ENCODE peak calls at places on chromosomes 5 and 9, in four cellular contexts. V is ELR; H is tibial nerve; D is activated CD4-positive, alpha-beta T cell treated with anti-CD3 and anti-CD28 coated beads, Interleukin-2, amount 10 ng/mL, durations not matched to agents 7 days and 5 days. R is an unnamed sample.

GRCh38 chr9:134171316-134172197 is 7.2 kb upstream of the RNU6ATAC start:
- DNase-seq in V (peak), H (peak), D (no peak), R (no peak)

GRCh38 chr5:153147891-153148623 is 342.4 kb upstream of the GRIA1 start:
- DNase-seq in V (peak), H (no peak), D (no peak), R (peak)

GRCh38 chr5:8061140-8061469 is 192.2 kb downstream of the MTRR start:
- DNase-seq in V (no peak), H (no peak), D (no peak), R (no peak)

GRCh38 chr5:33649801-33650482 is 209.2 kb downstream of the TARS1 start:
- DNase-seq in V (peak), H (no peak), D (no peak), R (no peak)

GRCh38 chr5:80655231-80655784 is 525 bp upstream of the DHFR start:
- DNase-seq in V (peak), H (no peak), D (no peak), R (no peak)

GRCh38 chr9:126398403-126399058 is 71.9 kb downstream of the MVB12B start:
- DNase-seq in V (peak), H (peak), D (peak), R (peak)

GRCh38 chr9:18985464-18985951 is 47.5 kb downstream of the SAXO1 start:
- DNase-seq in V (no peak), H (no peak), D (no peak), R (no peak)

GRCh38 chr9:87796232-87796631 is 70.3 kb downstream of the CTSL start:
- DNase-seq in V (no peak), H (no peak), D (no peak), R (no peak)

GRCh38 chr9:114426046-114426948 is 38.5 kb upstream of the AKNA start:
- DNase-seq in V (no peak), H (no peak), D (no peak), R (no peak)

GRCh38 chr5:145829708-145830361 is 5.3 kb downstream of the PRELID2 start:
- DNase-seq in V (no peak), H (no peak), D (no peak), R (peak)

GRCh38 chr9:131090025-131090787 is 6.1 kb upstream of the AIF1L start:
- DNase-seq in V (no peak), H (no peak), D (no peak), R (no peak)

GRCh38 chr9:2234371-2234893 is 219.3 kb downstream of the SMARCA2 start:
- DNase-seq in V (no peak), H (no peak), D (no peak), R (peak)

GRCh38 chr5:94893404-94894145 is 275.1 kb downstream of the SLF1 start:
- DNase-seq in V (peak), H (no peak), D (no peak), R (no peak)

GRCh38 chr9:123544007-123544827 is 188.2 kb downstream of the CRB2 start:
- DNase-seq in V (peak), H (no peak), D (peak), R (peak)

GRCh38 chr5:155144956-155145355 is 131.4 kb downstream of the KIF4B start:
- DNase-seq in V (no peak), H (no peak), D (no peak), R (no peak)

GRCh38 chr9:97312101-97312500 is 4.6 kb downstream of the CCDC180 start:
- DNase-seq in V (no peak), H (no peak), D (no peak), R (no peak)

GRCh38 chr5:34574976-34575467 is 81.1 kb upstream of the RAI14 start:
- DNase-seq in V (no peak), H (no peak), D (no peak), R (no peak)

GRCh38 chr9:78439192-78439865 is 142.4 kb downstream of the PSAT1 start:
- DNase-seq in V (peak), H (peak), D (peak), R (peak)

GRCh38 chr9:92706218-92706940 is 36.4 kb upstream of the IPPK start:
- DNase-seq in V (peak), H (no peak), D (peak), R (no peak)

GRCh38 chr9:17942498-17942897 is 363.6 kb downstream of the SH3GL2 start:
- DNase-seq in V (no peak), H (no peak), D (no peak), R (peak)

GRCh38 chr5:74241751-74242140 is 398.8 kb downstream of the ENC1 start:
- DNase-seq in V (peak), H (no peak), D (no peak), R (no peak)

GRCh38 chr9:132451276-132451675 is 41.3 kb downstream of the CFAP77 start:
- DNase-seq in V (no peak), H (no peak), D (peak), R (no peak)

GRCh38 chr5:15535938-15536337 is 36.0 kb downstream of the FBXL7 start:
- DNase-seq in V (no peak), H (no peak), D (no peak), R (no peak)

GRCh38 chr5:50702615-50703325 is 36.3 kb downstream of the PARP8 start:
- DNase-seq in V (no peak), H (no peak), D (no peak), R (no peak)

GRCh38 chr9:127032256-127032655 is 90.2 kb downstream of the ANGPTL2 start:
- DNase-seq in V (no peak), H (no peak), D (no peak), R (no peak)

GRCh38 chr5:139488269-139488668 is 5.7 kb upstream of the STING1 start:
- DNase-seq in V (no peak), H (no peak), D (no peak), R (no peak)

GRCh38 chr5:147968855-147969254 is 62.5 kb upstream of the C5orf46 start:
- DNase-seq in V (no peak), H (no peak), D (no peak), R (no peak)

GRCh38 chr5:174204914-174205313 is 159.4 kb downstream of the NSG2 start:
- DNase-seq in V (no peak), H (no peak), D (no peak), R (peak)

GRCh38 chr9:36728651-36729520 is 156.2 kb downstream of the MELK start:
- DNase-seq in V (peak), H (peak), D (peak), R (peak)

GRCh38 chr5:143923634-143924265 is 111.8 kb downstream of the HMHB1 start:
- DNase-seq in V (peak), H (no peak), D (no peak), R (no peak)

GRCh38 chr9:87862536-87863268 is 20.0 kb upstream of the SPATA31E1 start:
- DNase-seq in V (peak), H (no peak), D (no peak), R (no peak)

GRCh38 chr5:132136906-132137305 is 63.3 kb downstream of the CSF2 start:
- DNase-seq in V (peak), H (no peak), D (no peak), R (no peak)

GRCh38 chr9:87909310-87910041 is 8.3 kb upstream of the SPATA31C1 start:
- DNase-seq in V (no peak), H (no peak), D (no peak), R (peak)

R was measured in body of pancreas.